ENCODE peak calls at places on chromosomes 11 and 22, in ten cellular contexts. D is aorta; G is effector memory CD4-positive, alpha-beta T cell; Z is BJ; W is H1; S is neuronal stem cell; R is CD8-positive, alpha-beta T cell; L is IMR-90; P is BE2C; A is neural progenitor cell. T is an unnamed sample.

GRCh38 chr11:96095884-96096301 is 172.0 kb upstream of the MTMR2 start:
- DNase-seq in D (no peak), G (no peak), Z (no peak), W (no peak), S (no peak), R (no peak), L (no peak), P (no peak), A (no peak), T (no peak)

GRCh38 chr22:20080776-20081654 is 974 bp downstream of the DGCR8 start:
- DNase-seq in D (peak; percentile 60), G (no peak), Z (no peak), W (peak; percentile 31), S (peak; percentile 45), R (no peak), L (peak; percentile 67), P (peak; percentile 60), A (peak; percentile 68), T (no peak)

GRCh38 chr11:7347611-7348431 is 96.1 kb downstream of the SYT9 start:
- DNase-seq in D (no peak), G (no peak), Z (no peak), W (no peak), S (no peak), R (no peak), L (no peak), P (no peak), A (no peak), T (no peak)

GRCh38 chr11:14424096-14424495 is 65.1 kb upstream of the RRAS2 start:
- DNase-seq in D (no peak), G (no peak), Z (no peak), W (no peak), S (no peak), R (no peak), L (peak; percentile 80), P (no peak), A (no peak), T (no peak)

GRCh38 chr11:114081641-114082414 is 22.3 kb downstream of the ZBTB16 start:
- DNase-seq in D (no peak), G (no peak), Z (no peak), W (no peak), S (no peak), R (no peak), L (no peak), P (no peak), A (no peak), T (no peak)

GRCh38 chr11:113082501-113082900 is 121.3 kb downstream of the NCAM1 start:
- DNase-seq in D (no peak), G (no peak), Z (no peak), W (no peak), S (no peak), R (no peak), L (no peak), P (peak; percentile 24), A (no peak), T (no peak)

GRCh38 chr11:72225411-72225951 is 914 bp downstream of the INPPL1 start:
- DNase-seq in D (no peak), G (no peak), Z (no peak), W (no peak), S (no peak), R (no peak), L (no peak), P (peak; percentile 22), A (peak; percentile 32), T (peak; percentile 14)

GRCh38 chr22:46084376-46084775 is 66.0 kb upstream of the PPARA start:
- DNase-seq in D (peak; percentile 25), G (no peak), Z (no peak), W (no peak), S (no peak), R (no peak), L (no peak), P (no peak), A (no peak), T (no peak)

GRCh38 chr11:23988381-23989006 is 508.4 kb upstream of the LUZP2 start:
- DNase-seq in D (no peak), G (no peak), Z (no peak), W (no peak), S (no peak), R (no peak), L (peak; percentile 84), P (no peak), A (no peak), T (no peak)

GRCh38 chr22:50432131-50432870 is 42.5 kb downstream of the SBF1 start:
- DNase-seq in D (no peak), G (no peak), Z (no peak), W (no peak), S (no peak), R (no peak), L (no peak), P (no peak), A (no peak), T (no peak)

GRCh38 chr11:124123587-124123986 is 8.3 kb downstream of the VWA5A start:
- DNase-seq in D (no peak), G (no peak), Z (no peak), W (no peak), S (no peak), R (no peak), L (no peak), P (no peak), A (peak; percentile 30), T (no peak)

GRCh38 chr22:32475428-32476010 is 908 bp downstream of the FBXO7 start:
- DNase-seq in D (peak; percentile 56), G (no peak), Z (no peak), W (no peak), S (peak; percentile 12), R (no peak), L (no peak), P (peak; percentile 16), A (peak; percentile 60), T (no peak)

GRCh38 chr11:63849691-63850090 is 10.8 kb downstream of the MARK2 start:
- DNase-seq in D (no peak), G (no peak), Z (no peak), W (no peak), S (no peak), R (no peak), L (no peak), P (no peak), A (no peak), T (no peak)

DNA sequence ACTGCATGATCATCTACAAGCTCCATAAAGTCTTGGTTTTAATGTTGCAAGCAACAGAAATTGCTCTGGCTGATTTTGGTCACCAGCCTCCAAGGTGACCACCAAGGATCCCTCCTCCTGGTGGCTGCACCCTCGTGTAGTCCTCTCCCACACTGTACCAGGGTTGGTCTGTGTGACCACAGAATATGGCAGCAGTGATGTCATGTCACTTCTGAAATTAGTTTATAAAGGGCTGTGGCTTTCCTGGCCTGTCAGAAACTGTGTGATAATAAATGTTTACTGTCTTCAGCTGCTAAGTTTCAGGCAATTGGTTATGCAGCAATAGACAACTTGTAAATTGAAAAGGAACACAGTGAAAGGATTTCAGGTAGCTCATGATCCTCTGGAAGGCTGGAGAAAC is 5.3 kb upstream of the PRDM11 start:
- DNase-seq in D (no peak), G (no peak), Z (no peak), W (no peak), S (no peak), R (no peak), L (no peak), P (no peak), A (no peak), T (no peak)
- H3K27me3 ChIP-seq in D (no peaks in the 10 kb centered on the region), G (no peaks in the 10 kb centered on the region), Z (peaks cover 20% of the 10 kb centered on the region), W (peaks cover 9% of the 10 kb centered on the region), S (peaks cover 19% of the 10 kb centered on the region), R (no peaks in the 10 kb centered on the region), L (peaks cover 33% of the 10 kb centered on the region), P (no peaks in the 10 kb centered on the region), A (peaks cover 73% of the 10 kb centered on the region), T (peaks cover 9% of the 10 kb centered on the region)

DNA sequence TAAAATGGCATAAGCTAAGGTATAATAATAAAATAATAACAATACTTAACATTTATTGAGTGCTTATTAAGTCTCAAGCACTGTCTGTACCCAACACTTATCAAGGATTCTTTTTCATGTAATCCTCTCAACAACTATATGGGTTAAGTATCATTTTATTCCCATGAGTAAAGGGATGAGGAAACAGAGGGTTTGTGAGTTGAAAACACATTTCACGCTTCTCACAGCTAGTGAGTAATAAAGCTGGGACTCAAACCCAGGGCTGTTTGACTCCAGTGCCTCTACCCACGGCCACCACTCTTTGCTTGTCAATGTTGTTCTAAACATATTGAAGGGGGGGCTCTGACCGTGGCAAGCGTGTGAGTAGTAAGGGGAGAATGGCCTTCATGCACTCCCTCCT is 8.7 kb downstream of the CD3E start:
- DNase-seq in D (no peak), G (no peak), Z (no peak), W (no peak), S (no peak), R (no peak), L (no peak), P (no peak), A (no peak), T (no peak)
- H3K27me3 ChIP-seq in D (no peaks in the 10 kb centered on the region), G (no peaks in the 10 kb centered on the region), Z (peaks cover 10% of the 10 kb centered on the region), W (peaks cover 4% of the 10 kb centered on the region), S (no peaks in the 10 kb centered on the region), R (no peaks in the 10 kb centered on the region), L (peaks cover 16% of the 10 kb centered on the region), P (peaks cover 19% of the 10 kb centered on the region), A (no peaks in the 10 kb centered on the region), T (no peaks in the 10 kb centered on the region)

GRCh38 chr11:120021391-120021953 is 116.4 kb downstream of the TRIM29 start:
- DNase-seq in D (no peak), G (no peak), Z (no peak), W (no peak), S (no peak), R (no peak), L (no peak), P (no peak), A (no peak), T (no peak)
- H3K27me3 ChIP-seq in D (no peaks in the 10 kb centered on the region), G (peaks cover 4% of the 10 kb centered on the region), Z (peaks cover 4% of the 10 kb centered on the region), W (peaks cover 2% of the 10 kb centered on the region), S (no peaks in the 10 kb centered on the region), R (no peaks in the 10 kb centered on the region), L (peaks cover 7% of the 10 kb centered on the region), P (no peaks in the 10 kb centered on the region), A (no peaks in the 10 kb centered on the region), T (no peaks in the 10 kb centered on the region)

GRCh38 chr22:22425366-22425765 is 83.2 kb downstream of the ZNF280B start:
- DNase-seq in D (no peak), G (no peak), Z (no peak), W (no peak), S (no peak), R (no peak), L (no peak), P (no peak), A (no peak), T (no peak)
- H3K27me3 ChIP-seq in D (no peaks in the 10 kb centered on the region), G (no peaks in the 10 kb centered on the region), Z (no peaks in the 10 kb centered on the region), W (peaks cover 87% of the 10 kb centered on the region), S (peaks cover 25% of the 10 kb centered on the region), R (no peaks in the 10 kb centered on the region), L (peaks cover 21% of the 10 kb centered on the region), P (peaks cover 41% of the 10 kb centered on the region), A (peaks cover 100% of the 10 kb centered on the region), T (no peaks in the 10 kb centered on the region)

DNA sequence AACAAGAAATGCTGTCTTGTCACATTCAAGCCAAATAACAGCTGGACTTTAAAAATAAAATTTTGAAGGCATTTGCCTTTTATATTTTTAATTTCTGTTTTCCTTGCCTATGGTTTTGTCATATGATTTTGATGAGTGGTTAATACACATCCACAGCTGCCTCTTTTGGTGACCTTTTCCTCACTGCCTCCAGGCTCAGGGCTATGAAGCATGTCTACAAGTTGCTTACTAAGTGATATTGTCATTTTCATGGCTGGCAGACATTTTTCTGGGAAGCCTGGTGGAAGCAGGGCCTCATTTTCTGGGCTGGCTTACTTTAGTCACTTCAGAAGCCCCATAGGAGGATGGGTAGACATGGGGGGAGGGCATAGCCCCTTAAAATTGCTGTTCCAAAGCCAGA is 344.9 kb downstream of the SOX6 start:
- DNase-seq in D (no peak), G (no peak), Z (no peak), W (no peak), S (no peak), R (no peak), L (no peak), P (no peak), A (no peak), T (no peak)
- H3K27me3 ChIP-seq in D (no peaks in the 10 kb centered on the region), G (no peaks in the 10 kb centered on the region), Z (no peaks in the 10 kb centered on the region), W (no peaks in the 10 kb centered on the region), S (no peaks in the 10 kb centered on the region), R (no peaks in the 10 kb centered on the region), L (no peaks in the 10 kb centered on the region), P (no peaks in the 10 kb centered on the region), A (no peaks in the 10 kb centered on the region), T (no peaks in the 10 kb centered on the region)